ENCODE peak calls at places on chromosomes 16 and 17, in four cellular contexts. W is HepG2, U is WTC11, M is K562. I is an unnamed sample.

GRCh38 chr17:73430165-73430680 is 118.4 kb upstream of the CDC42EP4 start:
- DNase-seq in W (no peak), U (no peak), M (no peak), I (no peak)

GRCh38 chr16:85017151-85017550 is 5.8 kb upstream of the ZDHHC7 start:
- DNase-seq in W (no peak), U (no peak), M (no peak), I (no peak)

GRCh38 chr16:49620158-49620867 is 235.6 kb downstream of the ZNF423 start:
- DNase-seq in W (peak), U (no peak), M (peak), I (no peak)

GRCh38 chr17:78257810-78258322 is 26.4 kb downstream of the TMEM235 start:
- DNase-seq in W (no peak), U (no peak), M (peak), I (no peak)

GRCh38 chr16:89290887-89291286 is 73.4 kb downstream of the ZNF778 start:
- DNase-seq in W (no peak), U (peak), M (no peak), I (no peak)

GRCh38 chr16:28210979-28211505 is 723 bp downstream of the XPO6 start:
- DNase-seq in W (peak), U (peak), M (peak), I (peak)

GRCh38 chr17:32588982-32589381 is 102.2 kb downstream of the CDK5R1 start:
- DNase-seq in W (peak), U (peak), M (peak), I (peak)

GRCh38 chr16:66845791-66846221 is 1.6 kb downstream of the CA7 start:
- DNase-seq in W (no peak), U (no peak), M (no peak), I (no peak)

GRCh38 chr17:65630502-65630901 is 69.1 kb upstream of the AXIN2 start:
- DNase-seq in W (no peak), U (no peak), M (no peak), I (no peak)

GRCh38 chr17:6215071-6216035 is 145.2 kb downstream of the WSCD1 start:
- DNase-seq in W (no peak), U (no peak), M (no peak), I (no peak)

GRCh38 chr17:6209829-6210228 is 139.7 kb downstream of the WSCD1 start:
- DNase-seq in W (no peak), U (no peak), M (no peak), I (no peak)

GRCh38 chr17:6218333-6218732 is 148.2 kb downstream of the WSCD1 start:
- DNase-seq in W (no peak), U (no peak), M (no peak), I (no peak)

GRCh38 chr17:6212766-6213165 is 142.6 kb downstream of the WSCD1 start:
- DNase-seq in W (no peak), U (no peak), M (no peak), I (no peak)

GRCh38 chr17:6213859-6214258 is 143.7 kb downstream of the WSCD1 start:
- DNase-seq in W (no peak), U (no peak), M (no peak), I (no peak)
- TF ChIP-seq ELF4 in W (no peak), U (no peak), M (no peak), I (no peak)

GRCh38 chr17:49598918-49599317 is 23.2 kb downstream of the NXPH3 start:
- DNase-seq in W (no peak), U (no peak), M (no peak), I (no peak)

GRCh38 chr17:49595980-49596379 is 20.3 kb downstream of the NXPH3 start:
- DNase-seq in W (no peak), U (no peak), M (no peak), I (no peak)

GRCh38 chr17:49596613-49597244 is 21.1 kb downstream of the NXPH3 start:
- DNase-seq in W (peak), U (no peak), M (no peak), I (no peak)

GRCh38 chr17:49597928-49598655 is 22.4 kb downstream of the NXPH3 start:
- DNase-seq in W (peak), U (no peak), M (no peak), I (no peak)

GRCh38 chr17:49597438-49597837 is 21.8 kb downstream of the NXPH3 start:
- DNase-seq in W (no peak), U (no peak), M (no peak), I (no peak)
- TF ChIP-seq ELF4 in W (no peak), U (no peak), M (no peak), I (no peak)

GRCh38 chr16:75341934-75342811 is 90.7 kb upstream of the BCAR1 start:
- DNase-seq in W (no peak), U (no peak), M (no peak), I (no peak)
- TF ChIP-seq ELF4 in W (no peak), U (no peak), M (no peak), I (no peak)

GRCh38 chr17:5530265-5530782 is 44.0 kb downstream of the MIS12 start:
- DNase-seq in W (no peak), U (no peak), M (no peak), I (no peak)

GRCh38 chr17:5527647-5528250 is 41.4 kb downstream of the MIS12 start:
- DNase-seq in W (no peak), U (no peak), M (no peak), I (no peak)

GRCh38 chr17:5532581-5532980 is 46.2 kb downstream of the MIS12 start:
- DNase-seq in W (no peak), U (no peak), M (no peak), I (no peak)

GRCh38 chr17:5533486-5534315 is 47.3 kb downstream of the MIS12 start:
- DNase-seq in W (no peak), U (no peak), M (no peak), I (no peak)

DNA sequence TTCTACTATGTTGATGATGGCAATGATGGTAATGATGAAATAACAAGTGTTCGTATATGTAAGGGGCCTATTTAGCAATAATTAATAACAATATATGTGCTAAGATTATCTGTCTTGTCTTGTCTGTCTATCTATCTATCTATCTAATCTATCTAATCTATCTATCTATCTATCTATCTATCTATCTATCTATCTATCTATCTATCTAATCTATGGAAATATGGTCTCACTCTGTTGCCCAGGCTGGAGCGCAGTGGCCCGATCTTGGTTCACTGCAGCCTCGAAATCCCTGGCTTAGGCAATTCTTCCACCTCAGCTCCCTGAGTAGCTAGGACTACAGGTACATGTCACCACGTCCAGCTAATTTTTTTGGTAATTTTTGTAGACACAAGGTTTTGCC is 44.7 kb downstream of the MIS12 start:
- DNase-seq in W (no peak), U (no peak), M (no peak), I (no peak)
- TF ChIP-seq ELF4 in W (no peak), U (no peak), M (no peak), I (no peak)

DNA sequence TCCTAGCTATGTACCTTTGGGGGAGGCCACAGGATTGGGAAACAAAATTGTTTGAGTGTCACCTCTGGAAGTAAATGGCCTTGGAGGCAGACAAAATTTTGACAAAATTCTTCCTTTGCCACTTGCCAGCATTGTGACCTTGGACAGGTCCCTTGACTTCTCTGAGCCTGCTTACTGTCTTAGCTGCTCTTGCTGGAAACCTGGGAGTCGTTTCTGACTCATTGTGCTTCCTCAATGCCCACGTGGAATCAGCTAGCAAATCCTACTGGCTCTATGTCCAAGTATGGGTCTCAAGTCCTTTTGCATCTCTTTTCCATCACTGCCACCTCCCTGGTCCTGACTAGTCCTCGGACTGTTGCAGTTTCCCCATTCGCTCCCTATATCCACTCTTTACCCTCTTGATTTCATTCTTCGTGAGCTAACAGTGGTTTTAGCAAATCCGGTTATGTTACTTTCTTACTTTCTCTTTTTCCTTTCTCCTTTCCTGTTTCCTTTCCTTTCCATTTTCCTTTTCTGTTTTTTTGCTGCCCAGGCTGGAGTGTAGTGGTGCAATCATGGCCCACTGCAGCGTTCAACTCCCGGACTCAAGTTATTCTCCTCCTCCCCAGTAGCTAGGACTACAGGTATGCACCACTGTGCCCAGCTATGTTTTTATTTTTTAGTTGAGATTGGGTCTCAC is 68.1 kb upstream of the LGALS9 start:
- DNase-seq in W (no peak), U (no peak), M (no peak), I (no peak)
- TF ChIP-seq ELF4 in W (no peak), U (no peak), M (no peak), I (no peak)